ENCODE peak calls at places on chromosomes 12 and 14, in five cellular contexts. One of them, this sample, is unnamed.

GRCh38 chr12:106045251-106045674 is 93.5 kb downstream of the NUAK1 start:
- DNase-seq in stimulated activated naive CD4-positive, alpha-beta T cell treated with Interleukin-2 at 50 U/mL for 16 hours: no peak
- DNase-seq in NCI-H1930: no peak
- DNase-seq in cerebellar cortex: no peak
- DNase-seq in CD8-positive, alpha-beta T cell: no peak
- DNase-seq in this sample: no peak

GRCh38 chr14:100107236-100107635 is 42.0 kb downstream of the EVL start:
- DNase-seq in CD8-positive, alpha-beta T cell: no peak
- DNase-seq in stimulated activated naive CD4-positive, alpha-beta T cell treated with Interleukin-2 at 50 U/mL for 16 hours: no peak
- DNase-seq in NCI-H1930: no peak
- DNase-seq in cerebellar cortex: no peak
- DNase-seq in this sample: no peak

GRCh38 chr14:87386453-87386980 is 606.5 kb downstream of the GALC start:
- DNase-seq in NCI-H1930: no peak
- DNase-seq in cerebellar cortex: no peak
- DNase-seq in CD8-positive, alpha-beta T cell: no peak
- DNase-seq in stimulated activated naive CD4-positive, alpha-beta T cell treated with Interleukin-2 at 50 U/mL for 16 hours: no peak
- DNase-seq in this sample: no peak

GRCh38 chr14:28709571-28710305 is 56.8 kb upstream of the FOXG1 start:
- DNase-seq in cerebellar cortex: no peak
- DNase-seq in NCI-H1930: no peak
- DNase-seq in CD8-positive, alpha-beta T cell: no peak
- DNase-seq in stimulated activated naive CD4-positive, alpha-beta T cell treated with Interleukin-2 at 50 U/mL for 16 hours: no peak
- DNase-seq in this sample: no peak

GRCh38 chr12:96241484-96242256 is 47.5 kb downstream of the ELK3 start:
- DNase-seq in CD8-positive, alpha-beta T cell: peak
- DNase-seq in stimulated activated naive CD4-positive, alpha-beta T cell treated with Interleukin-2 at 50 U/mL for 16 hours: peak
- DNase-seq in cerebellar cortex: peak
- DNase-seq in NCI-H1930: no peak
- DNase-seq in this sample: no peak

GRCh38 chr12:91381309-91381804 is 198.7 kb upstream of the DCN start:
- DNase-seq in NCI-H1930: no peak
- DNase-seq in CD8-positive, alpha-beta T cell: no peak
- DNase-seq in stimulated activated naive CD4-positive, alpha-beta T cell treated with Interleukin-2 at 50 U/mL for 16 hours: no peak
- DNase-seq in cerebellar cortex: peak
- DNase-seq in this sample: peak

GRCh38 chr12:56931474-56931978 is 2.7 kb downstream of the SDR9C7 start:
- DNase-seq in NCI-H1930: no peak
- DNase-seq in CD8-positive, alpha-beta T cell: no peak
- DNase-seq in cerebellar cortex: no peak
- DNase-seq in stimulated activated naive CD4-positive, alpha-beta T cell treated with Interleukin-2 at 50 U/mL for 16 hours: no peak
- DNase-seq in this sample: no peak

GRCh38 chr14:76861574-76862255 is 35.5 kb downstream of the LRRC74A start:
- DNase-seq in NCI-H1930: no peak
- DNase-seq in stimulated activated naive CD4-positive, alpha-beta T cell treated with Interleukin-2 at 50 U/mL for 16 hours: no peak
- DNase-seq in CD8-positive, alpha-beta T cell: no peak
- DNase-seq in cerebellar cortex: no peak
- DNase-seq in this sample: no peak

GRCh38 chr12:49811961-49812401 is 16.2 kb downstream of the NCKAP5L start:
- DNase-seq in NCI-H1930: no peak
- DNase-seq in CD8-positive, alpha-beta T cell: no peak
- DNase-seq in stimulated activated naive CD4-positive, alpha-beta T cell treated with Interleukin-2 at 50 U/mL for 16 hours: no peak
- DNase-seq in cerebellar cortex: no peak
- DNase-seq in this sample: peak

GRCh38 chr12:3335078-3335487 is 155.9 kb upstream of the PRMT8 start:
- DNase-seq in cerebellar cortex: no peak
- DNase-seq in NCI-H1930: no peak
- DNase-seq in CD8-positive, alpha-beta T cell: no peak
- DNase-seq in stimulated activated naive CD4-positive, alpha-beta T cell treated with Interleukin-2 at 50 U/mL for 16 hours: no peak
- DNase-seq in this sample: no peak

GRCh38 chr14:100614803-100615202 is 27.6 kb upstream of the BEGAIN start:
- DNase-seq in cerebellar cortex: no peak
- DNase-seq in CD8-positive, alpha-beta T cell: no peak
- DNase-seq in NCI-H1930: no peak
- DNase-seq in stimulated activated naive CD4-positive, alpha-beta T cell treated with Interleukin-2 at 50 U/mL for 16 hours: no peak
- DNase-seq in this sample: no peak

GRCh38 chr12:29242921-29243431 is 93.9 kb downstream of the FAR2 start:
- DNase-seq in stimulated activated naive CD4-positive, alpha-beta T cell treated with Interleukin-2 at 50 U/mL for 16 hours: no peak
- DNase-seq in CD8-positive, alpha-beta T cell: no peak
- DNase-seq in cerebellar cortex: no peak
- DNase-seq in NCI-H1930: no peak
- DNase-seq in this sample: no peak

GRCh38 chr14:60247994-60248696 is 876 bp upstream of the PPM1A start:
- DNase-seq in CD8-positive, alpha-beta T cell: peak
- DNase-seq in cerebellar cortex: peak
- DNase-seq in stimulated activated naive CD4-positive, alpha-beta T cell treated with Interleukin-2 at 50 U/mL for 16 hours: peak
- DNase-seq in NCI-H1930: peak
- DNase-seq in this sample: peak

GRCh38 chr14:53034036-53034435 is 83.2 kb upstream of the FERMT2 start:
- DNase-seq in CD8-positive, alpha-beta T cell: no peak
- DNase-seq in NCI-H1930: no peak
- DNase-seq in stimulated activated naive CD4-positive, alpha-beta T cell treated with Interleukin-2 at 50 U/mL for 16 hours: no peak
- DNase-seq in cerebellar cortex: no peak
- DNase-seq in this sample: no peak

GRCh38 chr14:55285048-55285652 is 13.9 kb downstream of the FBXO34 start:
- DNase-seq in NCI-H1930: no peak
- DNase-seq in CD8-positive, alpha-beta T cell: no peak
- DNase-seq in stimulated activated naive CD4-positive, alpha-beta T cell treated with Interleukin-2 at 50 U/mL for 16 hours: no peak
- DNase-seq in cerebellar cortex: no peak
- DNase-seq in this sample: no peak

GRCh38 chr12:105769486-105769885 is 369.3 kb downstream of the NUAK1 start:
- DNase-seq in CD8-positive, alpha-beta T cell: no peak
- DNase-seq in NCI-H1930: no peak
- DNase-seq in stimulated activated naive CD4-positive, alpha-beta T cell treated with Interleukin-2 at 50 U/mL for 16 hours: no peak
- DNase-seq in cerebellar cortex: no peak
- DNase-seq in this sample: no peak

GRCh38 chr12:26798013-26798412 is 35.0 kb downstream of the ITPR2 start:
- DNase-seq in stimulated activated naive CD4-positive, alpha-beta T cell treated with Interleukin-2 at 50 U/mL for 16 hours: no peak
- DNase-seq in NCI-H1930: no peak
- DNase-seq in CD8-positive, alpha-beta T cell: no peak
- DNase-seq in cerebellar cortex: no peak
- DNase-seq in this sample: no peak

GRCh38 chr12:9588749-9589148 is 19.0 kb downstream of the KLRB1 start:
- DNase-seq in cerebellar cortex: no peak
- DNase-seq in stimulated activated naive CD4-positive, alpha-beta T cell treated with Interleukin-2 at 50 U/mL for 16 hours: no peak
- DNase-seq in CD8-positive, alpha-beta T cell: no peak
- DNase-seq in NCI-H1930: no peak
- DNase-seq in this sample: no peak

GRCh38 chr12:94940771-94941170 is 62.7 kb downstream of the NDUFA12 start:
- DNase-seq in NCI-H1930: no peak
- DNase-seq in stimulated activated naive CD4-positive, alpha-beta T cell treated with Interleukin-2 at 50 U/mL for 16 hours: no peak
- DNase-seq in cerebellar cortex: no peak
- DNase-seq in CD8-positive, alpha-beta T cell: no peak
- DNase-seq in this sample: no peak

GRCh38 chr14:55448146-55448614 is 7.8 kb upstream of the TBPL2 start:
- DNase-seq in stimulated activated naive CD4-positive, alpha-beta T cell treated with Interleukin-2 at 50 U/mL for 16 hours: no peak
- DNase-seq in NCI-H1930: no peak
- DNase-seq in CD8-positive, alpha-beta T cell: no peak
- DNase-seq in cerebellar cortex: no peak
- DNase-seq in this sample: no peak

GRCh38 chr12:19021646-19022045 is 107.9 kb upstream of the PLEKHA5 start:
- DNase-seq in stimulated activated naive CD4-positive, alpha-beta T cell treated with Interleukin-2 at 50 U/mL for 16 hours: no peak
- DNase-seq in NCI-H1930: no peak
- DNase-seq in cerebellar cortex: no peak
- DNase-seq in CD8-positive, alpha-beta T cell: no peak
- DNase-seq in this sample: no peak

This sample was measured in GM20000.